ENCODE peak calls at places on chromosomes 16 and 17, in four cellular contexts. K, Z, V and B are unnamed samples.

GRCh38 chr17:82019905-82020873 is 2.5 kb downstream of the CENPX start:
- DNase-seq in Z (peak), V (no peak), K (peak), B (no peak)

GRCh38 chr16:30820952-30821421 is 34.0 kb upstream of the ZNF629 start:
- DNase-seq in Z (no peak), V (no peak), K (no peak), B (no peak)

GRCh38 chr16:71369494-71369893 is 11.0 kb downstream of the CALB2 start:
- DNase-seq in Z (no peak), V (no peak), K (no peak), B (no peak)

GRCh38 chr17:69506489-69506888 is 92.0 kb downstream of the MAP2K6 start:
- DNase-seq in Z (no peak), K (no peak), V (no peak), B (no peak)

GRCh38 chr16:11699234-11699894 is 31.1 kb downstream of the SNN start:
- DNase-seq in V (no peak), K (no peak), Z (no peak), B (no peak)

GRCh38 chr17:56756536-56756935 is 77.2 kb downstream of the C17orf67 start:
- DNase-seq in V (no peak), K (no peak), Z (no peak), B (no peak)

GRCh38 chr17:50794361-50794760 is 27.0 kb upstream of the ANKRD40CL start:
- DNase-seq in V (no peak), K (no peak), Z (no peak), B (no peak)

GRCh38 chr16:54199486-54200160 is 87.0 kb downstream of the IRX3 start:
- DNase-seq in V (no peak), K (no peak), Z (no peak), B (peak)

GRCh38 chr17:34562387-34562786 is 17.0 kb upstream of the TMEM132E start:
- DNase-seq in K (peak), Z (no peak), V (no peak), B (no peak)

GRCh38 chr17:6305613-6306360 is 129.1 kb downstream of the AIPL1 start:
- DNase-seq in V (no peak), Z (no peak), K (no peak), B (no peak)

GRCh38 chr16:61798741-61799140 is 237.5 kb downstream of the CDH8 start:
- DNase-seq in Z (no peak), K (no peak), V (no peak), B (no peak)

GRCh38 chr17:81500026-81500425 is 12.6 kb downstream of the ACTG1 start:
- DNase-seq in V (no peak), Z (no peak), K (no peak), B (no peak)

GRCh38 chr17:2275722-2276121 is 27.9 kb downstream of the SMG6 start:
- DNase-seq in K (no peak), Z (no peak), V (no peak), B (no peak)

GRCh38 chr17:67390646-67391480 is 13.8 kb downstream of the PITPNC1 start:
- DNase-seq in K (no peak), V (no peak), Z (peak), B (no peak)

GRCh38 chr16:25888873-25889272 is 197.1 kb downstream of the HS3ST4 start:
- DNase-seq in K (no peak), V (no peak), Z (no peak), B (no peak)

GRCh38 chr17:290626-291025 is 62.0 kb downstream of the RPH3AL start:
- DNase-seq in V (no peak), Z (no peak), K (no peak), B (peak)

GRCh38 chr17:79949646-79950292 is 85.9 kb downstream of the TBC1D16 start:
- DNase-seq in Z (no peak), K (no peak), V (peak), B (peak)

GRCh38 chr17:19426631-19427030 is 15.6 kb downstream of the RNF112 start:
- DNase-seq in V (no peak), Z (no peak), K (no peak), B (no peak)

GRCh38 chr16:82671743-82672142 is 45.0 kb downstream of the CDH13 start:
- DNase-seq in V (no peak), Z (no peak), K (no peak), B (no peak)

GRCh38 chr16:85888405-85889331 is 10.3 kb upstream of the IRF8 start:
- DNase-seq in K (no peak), Z (no peak), V (no peak), B (no peak)

GRCh38 chr17:83199500-83200201 is 120.2 kb downstream of the METRNL start:
- DNase-seq in Z (peak), V (peak), K (no peak), B (peak)

GRCh38 chr17:71933306-71933705 is 187.5 kb upstream of the SOX9 start:
- DNase-seq in V (no peak), Z (no peak), K (no peak), B (no peak)

GRCh38 chr17:61467416-61468262 is 15.4 kb downstream of the TBX4 start:
- DNase-seq in K (peak), V (peak), Z (peak), B (peak)

GRCh38 chr16:88289001-88289400 is 93.8 kb upstream of the ZNF469 start:
- DNase-seq in K (no peak), V (no peak), Z (no peak), B (no peak)

GRCh38 chr16:29854520-29855100 is 8.4 kb downstream of the CDIPT start:
- DNase-seq in K (no peak), Z (no peak), V (no peak), B (no peak)

GRCh38 chr17:4902540-4902939 is 358 bp downstream of the CHRNE start:
- DNase-seq in K (no peak), V (no peak), Z (no peak), B (no peak)

GRCh38 chr17:42881768-42882565 is 18.6 kb upstream of the G6PC1 start:
- DNase-seq in Z (no peak), V (no peak), K (no peak), B (no peak)

GRCh38 chr17:178292-179065 is 3.0 kb downstream of the DOC2B start:
- DNase-seq in Z (no peak), K (no peak), V (no peak), B (no peak)

GRCh38 chr16:54936086-54936978 is 5.7 kb downstream of the IRX5 start:
- DNase-seq in Z (no peak), V (no peak), K (no peak), B (no peak)

GRCh38 chr17:19384723-19385391 is 2.1 kb downstream of the MFAP4 start:
- DNase-seq in Z (peak), V (peak), K (peak), B (peak)

GRCh38 chr17:43905985-43906852 is 1.1 kb downstream of the MPP2 start:
- DNase-seq in V (peak), Z (peak), K (peak), B (peak)

GRCh38 chr17:64139542-64139941 is 9.6 kb upstream of the ERN1 start:
- DNase-seq in V (no peak), Z (no peak), K (no peak), B (no peak)

GRCh38 chr17:77381185-77381700 is 240.5 kb downstream of the SEC14L1 start:
- DNase-seq in Z (no peak), V (no peak), K (no peak), B (no peak)

GRCh38 chr17:77383613-77384608 is 243.1 kb downstream of the SEC14L1 start:
- DNase-seq in K (no peak), V (no peak), Z (peak), B (peak)

GRCh38 chr17:77382356-77382911 is 241.7 kb downstream of the SEC14L1 start:
- DNase-seq in K (no peak), V (no peak), Z (no peak), B (no peak)

GRCh38 chr17:77381731-77382130 is 241.0 kb downstream of the SEC14L1 start:
- DNase-seq in Z (no peak), V (no peak), K (no peak), B (no peak)

GRCh38 chr17:77382966-77383612 is 242.3 kb downstream of the SEC14L1 start:
- DNase-seq in K (no peak), V (no peak), Z (no peak), B (peak)
- H3K4me3 ChIP-seq in K (no peak), V (no peak), Z (no peak), B (no peak)

GRCh38 chr17:28394717-28395116 is 11.3 kb downstream of the SLC46A1 start:
- DNase-seq in V (no peak), Z (no peak), K (no peak), B (no peak)
- TF ChIP-seq CTCF in V (no peak), Z (no peak), K (no peak), B (no peak)

GRCh38 chr17:38844261-38844757 is 9.2 kb downstream of the RPL23 start:
- DNase-seq in Z (peak), K (no peak), V (no peak), B (no peak)

GRCh38 chr17:38850374-38850773 is 3.1 kb downstream of the RPL23 start:
- DNase-seq in Z (no peak), V (no peak), K (no peak), B (no peak)

GRCh38 chr17:38851434-38851833 is 2.1 kb downstream of the RPL23 start:
- DNase-seq in K (peak), V (no peak), Z (no peak), B (no peak)

GRCh38 chr17:38848939-38849563 is 4.5 kb downstream of the RPL23 start:
- DNase-seq in V (no peak), K (no peak), Z (no peak), B (no peak)

GRCh38 chr17:38848557-38848891 is 5.0 kb downstream of the RPL23 start:
- DNase-seq in Z (no peak), K (no peak), V (no peak), B (no peak)
- TF ChIP-seq POLR2AphosphoS5 in Z (no peak), K (no peak), V (no peak), B (no peak)

GRCh38 chr16:56589141-56590039 is at the start of gene MT3:
- DNase-seq in K (no peak), V (no peak), Z (no peak), B (no peak)

GRCh38 chr16:56591377-56592060 is 2.2 kb downstream of the MT3 start:
- DNase-seq in Z (no peak), V (no peak), K (no peak), B (no peak)

GRCh38 chr16:56584276-56584675 is 5.1 kb upstream of the MT3 start:
- DNase-seq in K (no peak), V (no peak), Z (no peak), B (no peak)

GRCh38 chr16:56593573-56594291 is 4.4 kb downstream of the MT3 start:
- DNase-seq in K (no peak), V (no peak), Z (no peak), B (no peak)

DNA sequence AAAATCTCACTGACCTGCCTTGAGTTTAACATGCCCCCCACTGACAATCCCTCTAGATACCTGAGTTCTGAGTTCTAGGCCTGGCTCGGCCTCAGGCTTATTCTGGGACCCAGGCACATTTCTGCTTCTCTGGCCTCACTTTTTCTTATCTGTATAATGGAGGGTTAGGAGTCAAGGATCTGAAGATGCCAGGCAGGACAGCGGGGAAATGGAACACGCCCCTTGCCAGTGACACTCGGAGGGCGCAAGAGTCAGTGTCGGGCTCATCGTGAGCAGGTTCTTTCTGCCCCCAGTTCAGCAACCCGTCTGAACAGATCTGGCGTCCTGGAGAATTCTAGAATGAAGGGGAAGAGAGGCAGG is 567 bp upstream of the MT3 start:
- DNase-seq in Z (no peak), K (no peak), V (no peak), B (no peak)
- H3K4me3 ChIP-seq in Z (peak), K (no peak), V (peak), B (peak)